ENCODE peak calls at places on chromosomes 11 and 22, in nine cellular contexts. A, F, R, O, P, E, L, X and U are unnamed samples.

GRCh38 chr22:25048659-25049657 is 96.4 kb downstream of the KIAA1671 start:
- DNase-seq in L (peak; percentile 78), F (peak; percentile 78), E (peak; percentile 75), R (peak; percentile 69), O (peak; percentile 80), P (peak; percentile 51), X (peak; percentile 54), A (peak; percentile 36), U (peak; percentile 63)

GRCh38 chr11:76365038-76365679 is 15.8 kb downstream of the THAP12 start:
- DNase-seq in R (no peak), L (no peak), A (no peak), F (no peak), E (no peak), X (no peak), P (no peak), O (no peak), U (no peak)

GRCh38 chr11:12754582-12755250 is 80.5 kb downstream of the TEAD1 start:
- DNase-seq in A (no peak), E (no peak), X (peak; percentile 30), O (no peak), P (no peak), R (no peak), F (peak; percentile 15), L (no peak), U (no peak)

GRCh38 chr11:67266424-67267187 is at the start of gene GRK2:
- DNase-seq in O (peak; percentile 60), X (no peak), A (no peak), F (no peak), E (no peak), L (peak; percentile 45), P (no peak), R (peak; percentile 49), U (no peak)

GRCh38 chr11:46917109-46918086 is 952 bp downstream of the LRP4 start:
- DNase-seq in E (no peak), P (no peak), L (no peak), X (no peak), R (no peak), F (peak; percentile 14), O (no peak), A (no peak), U (no peak)

GRCh38 chr11:69065136-69065710 is 16.5 kb downstream of the TPCN2 start:
- DNase-seq in L (no peak), P (no peak), E (no peak), F (no peak), R (no peak), A (no peak), X (no peak), O (no peak), U (no peak)

GRCh38 chr22:43995057-43995685 is 28.9 kb upstream of the PARVB start:
- DNase-seq in E (no peak), F (no peak), O (no peak), L (no peak), P (no peak), X (no peak), R (no peak), A (no peak), U (no peak)

GRCh38 chr11:70470127-70470526 is 71.8 kb downstream of the CTTN start:
- DNase-seq in F (no peak), X (no peak), L (no peak), E (no peak), O (no peak), A (no peak), R (peak; percentile 39), P (peak; percentile 26), U (peak; percentile 66)

GRCh38 chr11:47225552-47226137 is 10.9 kb downstream of the DDB2 start:
- DNase-seq in E (no peak), L (no peak), X (no peak), O (no peak), R (peak; percentile 61), A (no peak), F (no peak), P (no peak), U (no peak)

DNA sequence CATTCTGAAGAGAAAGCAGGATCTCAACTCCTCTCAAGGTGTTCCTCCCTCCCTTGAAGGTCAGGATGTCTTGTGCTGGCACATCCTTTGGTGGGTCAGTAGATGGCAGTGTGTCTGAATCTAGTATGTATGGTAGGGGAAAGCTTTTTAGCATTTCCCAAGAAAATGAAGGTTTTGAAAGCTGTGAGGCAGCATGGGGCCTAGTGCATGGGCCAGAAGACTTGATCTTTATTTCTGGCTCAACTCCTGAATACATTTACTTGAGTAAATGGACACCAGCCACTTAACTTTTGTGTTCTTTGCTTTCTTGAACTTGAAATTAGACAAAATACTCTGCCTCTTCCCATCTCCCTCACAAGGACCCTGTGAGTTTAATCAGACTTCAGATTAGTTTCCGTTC is 289.0 kb downstream of the CASP12 start:
- DNase-seq in R (peak; percentile 95), E (peak; percentile 48), A (no peak), L (peak; percentile 30), X (peak; percentile 51), P (peak; percentile 86), O (no peak), F (peak; percentile 9), U (peak; percentile 71)
- TF ChIP-seq CTCF in R (peak; percentile 94), E (peak; percentile 77), A (no peak), L (peak; percentile 85), X (peak; percentile 68), P (peak; percentile 86), O (peak; percentile 54), F (peak; percentile 45), U (peak; percentile 86)

DNA sequence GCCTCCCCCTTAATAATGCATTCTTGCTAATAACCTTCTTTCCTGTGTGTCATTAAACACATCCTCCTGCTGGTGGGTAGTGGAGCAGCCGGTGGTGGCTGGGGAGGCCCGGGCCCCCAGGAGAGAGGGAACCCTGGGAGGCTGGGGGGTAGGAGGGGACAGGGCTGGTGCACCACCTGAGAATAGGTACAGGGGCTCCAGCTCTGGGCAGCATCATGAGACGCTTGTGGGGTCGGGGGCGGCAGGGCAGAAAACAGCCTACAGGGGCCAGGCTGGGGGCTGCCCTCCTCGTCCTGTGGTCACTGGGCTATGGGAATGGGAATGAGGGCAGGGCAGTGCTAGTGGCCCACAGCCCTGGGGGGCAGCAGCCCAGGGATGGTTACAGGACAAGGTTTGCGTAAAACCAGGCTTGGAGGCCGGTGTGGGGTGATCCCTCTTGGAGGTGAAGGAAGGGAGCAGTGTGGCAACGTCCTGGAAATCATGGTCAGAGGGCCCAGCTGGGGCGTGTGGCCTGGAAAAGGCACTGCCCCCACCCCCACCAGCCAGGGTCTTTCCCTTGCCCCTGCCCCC is 18.5 kb upstream of the CCDC188 start:
- DNase-seq in R (no peak), E (no peak), X (no peak), O (no peak), L (no peak), P (no peak), F (no peak), A (no peak), U (no peak)
- TF ChIP-seq CTCF in R (no peak), E (no peak), X (no peak), O (no peak), L (no peak), P (no peak), F (no peak), A (no peak), U (no peak)

GRCh38 chr11:28117712-28118111 is 9.5 kb downstream of the METTL15 start:
- DNase-seq in X (no peak), A (no peak), E (no peak), P (no peak), L (no peak), F (no peak), O (no peak), R (no peak), U (no peak)
- TF ChIP-seq CTCF in X (no peak), A (no peak), E (no peak), P (no peak), L (no peak), F (no peak), O (no peak), R (no peak), U (no peak)

DNA sequence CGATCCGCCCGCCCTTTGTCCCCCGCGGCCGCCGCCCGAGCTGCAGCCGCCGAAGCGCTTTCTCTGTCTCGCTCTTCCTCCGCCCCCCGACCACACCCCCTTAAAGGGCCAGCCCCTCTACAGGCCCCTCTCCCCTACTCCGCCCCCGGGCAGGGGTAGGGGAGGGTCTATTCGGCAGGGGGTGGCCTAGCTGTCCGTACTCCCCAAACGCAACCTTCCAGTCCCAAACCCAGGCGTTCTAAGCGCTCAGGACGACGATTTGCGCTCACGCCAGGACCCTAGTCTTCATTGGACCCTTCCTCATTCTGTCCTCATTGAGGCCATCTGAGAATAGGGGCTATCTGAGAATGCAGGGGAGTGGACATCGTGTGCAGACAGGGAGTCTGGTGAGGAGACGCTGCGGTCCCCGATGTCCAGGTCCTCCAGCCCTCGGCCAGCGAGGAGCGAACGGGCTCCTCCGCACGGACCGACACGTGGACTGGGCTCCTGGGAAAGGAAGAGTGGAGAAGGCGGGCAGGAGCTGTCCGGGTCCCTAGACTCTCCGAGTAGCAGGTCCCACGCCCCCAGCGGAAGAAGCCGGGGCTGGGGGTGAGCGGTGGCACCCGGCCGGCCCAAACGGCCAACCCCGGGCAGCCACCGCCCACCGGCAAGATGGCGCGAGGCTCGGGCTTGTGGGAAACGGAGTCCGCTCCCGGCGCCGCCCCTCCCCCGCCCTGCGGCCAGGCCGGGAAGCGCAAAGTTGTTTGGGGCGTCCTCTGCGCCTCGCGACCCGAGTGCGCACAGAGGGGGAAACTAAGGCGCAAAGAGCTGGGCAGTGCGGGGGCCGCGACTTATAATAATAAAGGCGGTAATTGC is at the start of gene PPP1R14B:
- DNase-seq in P (peak; percentile 92), X (peak; percentile 80), L (peak; percentile 76), F (peak; percentile 92), O (peak; percentile 93), E (peak; percentile 95), R (peak; percentile 87), A (peak; percentile 60), U (peak; percentile 76)
- TF ChIP-seq CTCF in P (no peak), X (no peak), L (no peak), F (no peak), O (no peak), E (peak; percentile 39), R (peak; percentile 4), A (no peak), U (peak; percentile 4)

DNA sequence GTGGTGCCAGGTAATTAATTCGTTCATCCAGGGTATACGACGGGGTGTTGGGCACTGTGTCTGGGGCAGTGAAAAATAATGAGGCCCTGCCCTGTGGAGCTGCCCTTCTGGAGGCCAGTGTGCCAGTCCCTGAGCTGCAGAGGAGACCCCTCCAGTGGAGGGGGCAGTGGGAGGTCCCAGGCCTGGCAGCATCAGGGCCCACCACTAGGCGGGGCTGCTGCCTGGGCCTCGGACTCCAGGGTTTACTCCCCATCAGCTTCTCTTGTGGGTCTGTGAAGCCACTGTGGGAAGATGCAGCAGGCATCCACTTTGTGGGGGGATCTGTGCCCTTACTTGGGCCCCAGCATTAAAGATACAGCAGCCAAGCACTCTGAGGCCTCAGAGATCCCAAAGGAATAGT is 17.4 kb upstream of the TMPRSS6 start:
- DNase-seq in L (peak; percentile 36), E (peak; percentile 56), R (no peak), F (no peak), A (no peak), O (no peak), X (no peak), P (no peak), U (no peak)
- TF ChIP-seq CTCF in L (peak; percentile 31), E (peak; percentile 80), R (peak; percentile 34), F (peak; percentile 31), A (no peak), O (peak; percentile 49), X (no peak), P (peak; percentile 34), U (peak; percentile 32)

GRCh38 chr11:24515632-24516031 is 18.8 kb downstream of the LUZP2 start:
- DNase-seq in F (no peak), E (peak; percentile 33), L (no peak), X (no peak), A (no peak), O (no peak), R (no peak), P (no peak), U (no peak)
- TF ChIP-seq CTCF in F (no peak), E (peak; percentile 59), L (no peak), X (no peak), A (no peak), O (no peak), R (no peak), P (no peak), U (no peak)